ENCODE peak calls at places on chromosomes 16 and 17, in four cellular contexts. I is GM12878, R is K562, O is HepG2. E is an unnamed sample.

GRCh38 chr17:77735341-77736206 is 222.9 kb upstream of the TNRC6C start:
- DNase-seq in I (no peak), R (peak), O (no peak), E (no peak)

GRCh38 chr16:22428654-22429053 is 54.2 kb upstream of the CDR2 start:
- DNase-seq in I (no peak), R (no peak), O (no peak), E (no peak)

GRCh38 chr16:81639931-81640680 is 139.0 kb upstream of the PLCG2 start:
- DNase-seq in I (no peak), R (no peak), O (no peak), E (no peak)

GRCh38 chr17:75182319-75182568 is 515 bp downstream of the SUMO2 start:
- DNase-seq in I (no peak), R (no peak), O (no peak), E (no peak)

GRCh38 chr16:14194706-14195105 is 123.6 kb downstream of the MRTFB start:
- DNase-seq in I (no peak), R (no peak), O (no peak), E (no peak)

GRCh38 chr17:28827672-28828071 is 14.9 kb downstream of the FAM222B start:
- DNase-seq in I (no peak), R (peak), O (no peak), E (no peak)

GRCh38 chr16:48318630-48319029 is 66.6 kb downstream of the SIAH1 start:
- DNase-seq in I (peak), R (no peak), O (no peak), E (no peak)

GRCh38 chr17:38706625-38707298 is 1.7 kb downstream of the MLLT6 start:
- DNase-seq in I (no peak), R (peak), O (no peak), E (peak)

GRCh38 chr17:50206604-50207293 is 5.3 kb upstream of the COL1A1 start:
- DNase-seq in I (no peak), R (peak), O (no peak), E (peak)

GRCh38 chr16:67990018-67990386 is 9.3 kb downstream of the DPEP2 start:
- DNase-seq in I (no peak), R (no peak), O (no peak), E (no peak)

GRCh38 chr17:3986270-3986938 is 22.2 kb upstream of the ATP2A3 start:
- DNase-seq in I (no peak), R (no peak), O (no peak), E (no peak)

GRCh38 chr17:44071198-44071520 is 624 bp downstream of the G6PC3 start:
- DNase-seq in I (no peak), R (no peak), O (no peak), E (no peak)

GRCh38 chr17:72952641-72953313 is 139.7 kb downstream of the SLC39A11 start:
- DNase-seq in I (no peak), R (no peak), O (no peak), E (no peak)

GRCh38 chr16:89122322-89122831 is 28.7 kb downstream of the ACSF3 start:
- DNase-seq in I (no peak), R (no peak), O (no peak), E (no peak)

GRCh38 chr17:80499961-80500665 is 23.7 kb upstream of the NPTX1 start:
- DNase-seq in I (no peak), R (no peak), O (no peak), E (no peak)

GRCh38 chr17:19447085-19447583 is 36.1 kb downstream of the RNF112 start:
- DNase-seq in I (peak), R (peak), O (peak), E (no peak)
- H3K27ac ChIP-seq in I (no peak), R (no peak), O (no peak), E (no peak)

DNA sequence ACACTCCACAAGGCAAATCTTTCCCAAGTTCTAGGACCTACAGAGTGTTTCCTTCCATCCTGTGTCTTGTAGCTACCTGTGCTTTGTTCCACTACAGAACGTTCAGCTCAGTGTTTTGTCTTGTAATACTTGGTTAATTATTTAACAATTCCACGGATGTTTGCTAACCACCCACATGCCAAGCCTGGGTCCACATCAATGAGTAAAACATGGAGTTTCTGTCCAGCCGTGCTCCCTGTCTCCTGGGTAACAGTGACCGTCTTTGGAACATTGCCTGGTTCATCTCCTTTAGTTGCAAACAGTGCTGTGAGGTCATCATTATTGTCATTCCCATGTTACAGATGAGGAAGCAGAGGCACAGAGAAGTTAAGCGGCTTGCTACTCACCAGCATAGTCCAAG is 41.3 kb downstream of the IRF8 start:
- DNase-seq in I (no peak), R (no peak), O (peak), E (no peak)
- TF ChIP-seq ATF3 in I (no peak), R (no peak), O (no peak), E (no peak)

GRCh38 chr16:56944954-56945839 is 13.3 kb downstream of the HERPUD1 start:
- DNase-seq in I (peak), R (no peak), O (no peak), E (no peak)
- TF ChIP-seq HDAC6 in I (no peak), R (no peak), O (no peak), E (no peak)

DNA sequence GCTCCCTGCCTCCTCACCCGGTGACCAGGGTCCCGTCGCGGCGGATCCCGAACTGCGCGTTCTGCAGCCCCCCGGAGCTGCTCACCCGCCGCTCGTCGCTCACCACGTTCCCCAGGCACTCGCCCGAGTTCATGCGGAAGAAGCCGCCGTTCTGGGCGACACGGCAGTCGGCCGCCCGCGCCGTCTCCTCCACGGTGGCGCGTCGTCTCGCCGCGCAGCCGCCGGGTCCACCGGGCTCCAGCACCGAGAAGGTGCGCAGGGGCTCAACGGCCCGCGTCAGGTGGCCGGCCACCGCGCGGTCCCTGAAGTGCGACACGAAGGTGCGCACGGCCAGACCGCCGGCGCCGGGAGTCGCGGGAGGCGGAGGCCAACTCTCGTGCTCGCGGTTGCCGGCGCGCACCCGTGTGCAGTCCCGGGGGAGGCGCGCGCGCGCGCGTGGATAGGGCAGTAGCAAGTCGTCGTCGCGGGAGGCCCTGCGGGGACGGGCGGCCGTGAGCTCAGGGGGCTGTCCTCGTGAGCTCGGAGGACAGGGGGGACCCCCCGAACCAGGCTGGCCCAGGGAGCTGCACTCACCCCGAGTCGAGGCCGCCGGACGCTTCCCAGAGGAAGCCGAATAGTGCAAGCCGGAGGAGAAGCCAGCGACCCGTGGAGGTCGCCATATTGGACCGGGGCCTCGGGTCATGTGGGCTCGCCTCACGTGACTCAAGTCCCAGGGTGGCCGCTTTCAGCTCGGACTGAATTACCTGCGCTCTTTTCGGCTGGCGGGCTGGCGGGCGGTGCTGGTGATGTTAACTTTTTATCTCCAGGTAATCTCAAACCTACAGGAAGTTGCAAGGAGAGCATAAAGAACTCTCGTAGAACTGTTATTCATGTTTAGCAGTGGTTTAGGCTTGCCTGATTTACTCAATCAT is at the start of gene NAGPA:
- DNase-seq in I (no peak), R (peak), O (peak), E (peak)
- H3K27ac ChIP-seq in I (no peak), R (peak), O (peak), E (no peak)

GRCh38 chr16:17302620-17303019 is 168.1 kb downstream of the XYLT1 start:
- DNase-seq in I (no peak), R (no peak), O (no peak), E (no peak)
- TF ChIP-seq ATF3 in I (no peak), R (no peak), O (no peak), E (no peak)

GRCh38 chr16:83615131-83615530 is 192.6 kb upstream of the HSBP1 start:
- DNase-seq in I (no peak), R (no peak), O (no peak), E (no peak)
- TF ChIP-seq HDAC6 in I (no peak), R (no peak), O (no peak), E (no peak)

GRCh38 chr16:54164789-54165173 is 121.8 kb downstream of the IRX3 start:
- DNase-seq in I (no peak), R (no peak), O (no peak), E (no peak)
- H3K27ac ChIP-seq in I (no peak), R (no peak), O (peak), E (no peak)

GRCh38 chr17:27038676-27039075 is 255.2 kb upstream of the WSB1 start:
- DNase-seq in I (no peak), R (peak), O (peak), E (no peak)
- TF ChIP-seq ATF3 in I (no peak), R (no peak), O (no peak), E (no peak)